ENCODE peak calls at places on chromosomes 3 and 15, in six cellular contexts. Z is D341Med, G is GM19239, J is NCI-H187 treated with DMSO at 0.1 percent for 48 hours, E is tibial nerve, W is BJ. R is an unnamed sample.

GRCh38 chr3:155572085-155572484 is 172.8 kb downstream of the PLCH1 start:
- DNase-seq in Z (no peak), E (no peak), W (peak), J (no peak), G (no peak), R (no peak)

GRCh38 chr3:152293607-152294006 is 24.9 kb downstream of the MBNL1 start:
- DNase-seq in E (no peak), Z (no peak), G (no peak), J (no peak), W (no peak), R (no peak)

GRCh38 chr3:31247850-31248618 is 284.7 kb upstream of the STT3B start:
- DNase-seq in Z (no peak), J (no peak), W (no peak), E (no peak), G (no peak), R (no peak)

GRCh38 chr3:155978324-155978723 is 107.9 kb downstream of the GMPS start:
- DNase-seq in E (no peak), W (no peak), J (no peak), G (no peak), Z (no peak), R (no peak)

GRCh38 chr3:31966978-31967592 is 14.0 kb downstream of the OSBPL10 start:
- DNase-seq in Z (no peak), J (no peak), W (no peak), G (no peak), E (no peak), R (no peak)

GRCh38 chr3:50242778-50243551 is 7.0 kb downstream of the GNAI2 start:
- DNase-seq in W (no peak), G (no peak), E (no peak), J (no peak), Z (no peak), R (peak)

GRCh38 chr15:72774696-72775383 is 8.7 kb downstream of the ADPGK start:
- DNase-seq in J (no peak), E (no peak), G (no peak), W (no peak), Z (no peak), R (no peak)

GRCh38 chr15:101652783-101653430 is 726 bp upstream of the TM2D3 start:
- DNase-seq in E (no peak), Z (no peak), G (no peak), W (no peak), J (no peak), R (no peak)

GRCh38 chr3:197478746-197479668 is 76.8 kb downstream of the BDH1 start:
- DNase-seq in E (no peak), J (no peak), W (no peak), G (no peak), Z (no peak), R (peak)

GRCh38 chr3:13009132-13009945 is 63.9 kb downstream of the IQSEC1 start:
- DNase-seq in Z (no peak), J (no peak), W (no peak), E (no peak), G (no peak), R (peak)

GRCh38 chr3:149442845-149443544 is 31.5 kb upstream of the TM4SF4 start:
- DNase-seq in G (no peak), E (no peak), Z (no peak), W (peak), J (no peak), R (no peak)

GRCh38 chr3:131053021-131053420 is 26.3 kb downstream of the NEK11 start:
- DNase-seq in Z (no peak), W (no peak), G (no peak), E (no peak), J (no peak), R (peak)

GRCh38 chr3:133474251-133474801 is 74.5 kb downstream of the BFSP2 start:
- DNase-seq in W (peak), Z (no peak), J (peak), G (no peak), E (peak), R (peak)

GRCh38 chr3:126412841-126413692 is 18.4 kb downstream of the CFAP100 start:
- DNase-seq in J (no peak), Z (no peak), G (no peak), W (no peak), E (no peak), R (no peak)

GRCh38 chr15:69783211-69783610 is 314.5 kb downstream of the TLE3 start:
- DNase-seq in W (no peak), J (no peak), G (no peak), E (no peak), Z (peak), R (no peak)

GRCh38 chr15:67838789-67839332 is 984 bp downstream of the RNU6-1 start:
- DNase-seq in Z (no peak), W (no peak), E (no peak), J (no peak), G (no peak), R (peak)

GRCh38 chr15:69265347-69265955 is 33.3 kb upstream of the PAQR5 start:
- DNase-seq in Z (no peak), J (no peak), E (no peak), G (no peak), W (no peak), R (peak)

GRCh38 chr3:80750637-80751036 is 982.8 kb upstream of the ROBO1 start:
- DNase-seq in J (no peak), E (no peak), W (no peak), Z (no peak), G (no peak), R (no peak)

GRCh38 chr15:57340673-57341259 is 35.5 kb upstream of the CGNL1 start:
- DNase-seq in J (no peak), W (no peak), E (no peak), Z (peak), G (no peak), R (peak)

GRCh38 chr3:177561769-177562360 is 364.6 kb upstream of the TBL1XR1 start:
- DNase-seq in J (no peak), Z (no peak), G (no peak), E (no peak), W (no peak), R (no peak)

GRCh38 chr3:8223766-8224165 is 277.9 kb upstream of the LMCD1 start:
- DNase-seq in G (no peak), W (no peak), E (no peak), J (no peak), Z (no peak), R (no peak)

GRCh38 chr15:74725845-74726773 is 781 bp upstream of the CYP1A1 start:
- DNase-seq in W (no peak), Z (peak), J (no peak), G (peak), E (no peak), R (peak)

GRCh38 chr15:36449084-36449661 is 130.3 kb upstream of the CDIN1 start:
- DNase-seq in G (no peak), E (no peak), Z (no peak), W (no peak), J (no peak), R (peak)

GRCh38 chr3:56811545-56812202 is 9.9 kb upstream of the ARHGEF3 start:
- DNase-seq in W (no peak), J (no peak), Z (no peak), E (no peak), G (no peak), R (no peak)

GRCh38 chr15:55789066-55789660 is 46.2 kb upstream of the PRTG start:
- DNase-seq in J (no peak), Z (no peak), G (peak), E (peak), W (no peak), R (peak)

GRCh38 chr3:99467420-99467819 is 171.0 kb upstream of the COL8A1 start:
- DNase-seq in W (no peak), J (no peak), Z (no peak), G (no peak), E (no peak), R (no peak)

GRCh38 chr3:118067439-118067838 is 967.2 kb downstream of the IGSF11 start:
- DNase-seq in Z (no peak), W (no peak), G (no peak), J (no peak), E (no peak), R (no peak)

GRCh38 chr3:34012102-34012461 is 213.7 kb downstream of the PDCD6IP start:
- DNase-seq in Z (no peak), E (no peak), G (no peak), W (peak), J (no peak), R (peak)

GRCh38 chr3:197749315-197749600 is 425 bp upstream of the FYTTD1 start:
- DNase-seq in J (no peak), W (no peak), G (no peak), E (no peak), Z (peak), R (peak)

GRCh38 chr3:54905230-54905888 is 22.5 kb downstream of the LRTM1 start:
- DNase-seq in Z (no peak), W (no peak), G (no peak), E (no peak), J (no peak), R (no peak)

GRCh38 chr3:134900482-134900881 is 105.4 kb downstream of the EPHB1 start:
- DNase-seq in J (no peak), G (no peak), E (no peak), W (no peak), Z (no peak), R (no peak)

GRCh38 chr3:135449046-135449445 is 516.5 kb upstream of the PPP2R3A start:
- DNase-seq in G (no peak), E (no peak), W (no peak), J (no peak), Z (no peak), R (no peak)

GRCh38 chr3:157410945-157411344 is 25.7 kb upstream of the PTX3 start:
- DNase-seq in G (no peak), W (no peak), E (no peak), Z (no peak), J (no peak), R (no peak)

GRCh38 chr3:13025090-13025489 is 48.1 kb downstream of the IQSEC1 start:
- DNase-seq in W (no peak), G (no peak), E (no peak), J (no peak), Z (no peak), R (peak)

GRCh38 chr3:55178336-55178735 is 250.5 kb upstream of the LRTM1 start:
- DNase-seq in Z (no peak), W (no peak), G (no peak), E (no peak), J (no peak), R (no peak)

GRCh38 chr15:93252780-93253179 is 163.8 kb upstream of the RGMA start:
- DNase-seq in W (no peak), E (no peak), J (no peak), Z (no peak), G (no peak), R (no peak)